ENCODE peak calls at places on chromosome 21, in nine cellular contexts. F, C, Z, N, E, J, T, Y and I are unnamed samples.

GRCh38 chr21:40054403-40054802 is 187.2 kb downstream of the PCP4 start:
- DNase-seq in F (no peak), C (no peak), Z (no peak), N (peak), E (peak), J (no peak), T (no peak), Y (peak), I (no peak)

GRCh38 chr21:40487406-40487805 is 359.6 kb downstream of the DSCAM start:
- DNase-seq in F (no peak), C (no peak), Z (no peak), N (no peak), E (no peak), J (no peak), T (no peak), Y (no peak), I (no peak)

GRCh38 chr21:32812035-32812434 is 40.5 kb upstream of the PAXBP1 start:
- DNase-seq in F (no peak), C (no peak), Z (no peak), N (no peak), E (no peak), J (no peak), T (no peak), Y (no peak), I (no peak)

GRCh38 chr21:29301703-29302102 is 3.0 kb downstream of the BACH1 start:
- DNase-seq in F (no peak), C (no peak), Z (no peak), N (no peak), E (no peak), J (no peak), T (no peak), Y (no peak), I (no peak)

GRCh38 chr21:29018540-29018939 is 609 bp downstream of the RWDD2B start:
- DNase-seq in F (no peak), C (no peak), Z (no peak), N (no peak), E (no peak), J (no peak), T (peak), Y (no peak), I (no peak)

GRCh38 chr21:38999148-38999547 is 184.1 kb downstream of the PSMG1 start:
- DNase-seq in F (no peak), C (no peak), Z (no peak), N (no peak), E (no peak), J (no peak), T (peak), Y (no peak), I (no peak)

GRCh38 chr21:25300632-25301031 is 306.6 kb downstream of the MRPL39 start:
- DNase-seq in F (no peak), C (no peak), Z (no peak), N (no peak), E (no peak), J (no peak), T (no peak), Y (no peak), I (no peak)

GRCh38 chr21:36551731-36552457 is 72.0 kb upstream of the CLDN14 start:
- DNase-seq in F (no peak), C (no peak), Z (no peak), N (no peak), E (no peak), J (no peak), T (no peak), Y (no peak), I (no peak)

GRCh38 chr21:14533555-14534400 is 12.3 kb downstream of the SAMSN1 start:
- DNase-seq in F (no peak), C (no peak), Z (peak), N (no peak), E (no peak), J (no peak), T (no peak), Y (no peak), I (no peak)

GRCh38 chr21:35349378-35350080 is 300.4 kb upstream of the RUNX1 start:
- DNase-seq in F (no peak), C (no peak), Z (no peak), N (no peak), E (no peak), J (no peak), T (no peak), Y (peak), I (no peak)

GRCh38 chr21:43965911-43966585 is 46.1 kb upstream of the TRAPPC10 start:
- DNase-seq in F (no peak), C (peak), Z (no peak), N (no peak), E (no peak), J (no peak), T (no peak), Y (no peak), I (no peak)

GRCh38 chr21:36693144-36694040 is 5.5 kb upstream of the SIM2 start:
- DNase-seq in F (no peak), C (peak), Z (no peak), N (no peak), E (no peak), J (no peak), T (peak), Y (no peak), I (no peak)

GRCh38 chr21:32298148-32298559 is 501 bp upstream of the MRAP start:
- DNase-seq in F (no peak), C (no peak), Z (no peak), N (no peak), E (no peak), J (no peak), T (no peak), Y (no peak), I (no peak)

GRCh38 chr21:15992171-15992570 is 262.4 kb downstream of the USP25 start:
- DNase-seq in F (no peak), C (no peak), Z (peak), N (no peak), E (no peak), J (no peak), T (no peak), Y (no peak), I (no peak)

GRCh38 chr21:15986277-15986676 is 256.5 kb downstream of the USP25 start:
- DNase-seq in F (no peak), C (no peak), Z (no peak), N (no peak), E (no peak), J (no peak), T (no peak), Y (no peak), I (no peak)
- TF ChIP-seq POLR2AphosphoS5 in F (no peak), C (no peak), Z (no peak), N (no peak), E (no peak), J (no peak), T (no peak), Y (no peak), I (no peak)

GRCh38 chr21:31162827-31163226 is 124.6 kb upstream of the KRTAP19-8 start:
- DNase-seq in F (no peak), C (no peak), Z (no peak), N (no peak), E (no peak), J (no peak), T (peak), Y (no peak), I (no peak)
- TF ChIP-seq POLR2AphosphoS5 in F (no peak), C (no peak), Z (no peak), N (no peak), E (no peak), J (no peak), T (no peak), Y (no peak), I (no peak)

GRCh38 chr21:45642122-45642813 is 1.3 kb upstream of the PCBP3 start:
- DNase-seq in F (no peak), C (peak), Z (no peak), N (no peak), E (no peak), J (no peak), T (no peak), Y (no peak), I (no peak)

GRCh38 chr21:45644041-45644906 is 749 bp downstream of the PCBP3 start:
- DNase-seq in F (no peak), C (peak), Z (no peak), N (no peak), E (no peak), J (no peak), T (peak), Y (no peak), I (no peak)

GRCh38 chr21:45641480-45642035 is 2.0 kb upstream of the PCBP3 start:
- DNase-seq in F (no peak), C (peak), Z (no peak), N (no peak), E (no peak), J (no peak), T (no peak), Y (no peak), I (no peak)

GRCh38 chr21:45640888-45641479 is 2.5 kb upstream of the PCBP3 start:
- DNase-seq in F (no peak), C (peak), Z (no peak), N (peak), E (no peak), J (no peak), T (no peak), Y (no peak), I (no peak)

DNA sequence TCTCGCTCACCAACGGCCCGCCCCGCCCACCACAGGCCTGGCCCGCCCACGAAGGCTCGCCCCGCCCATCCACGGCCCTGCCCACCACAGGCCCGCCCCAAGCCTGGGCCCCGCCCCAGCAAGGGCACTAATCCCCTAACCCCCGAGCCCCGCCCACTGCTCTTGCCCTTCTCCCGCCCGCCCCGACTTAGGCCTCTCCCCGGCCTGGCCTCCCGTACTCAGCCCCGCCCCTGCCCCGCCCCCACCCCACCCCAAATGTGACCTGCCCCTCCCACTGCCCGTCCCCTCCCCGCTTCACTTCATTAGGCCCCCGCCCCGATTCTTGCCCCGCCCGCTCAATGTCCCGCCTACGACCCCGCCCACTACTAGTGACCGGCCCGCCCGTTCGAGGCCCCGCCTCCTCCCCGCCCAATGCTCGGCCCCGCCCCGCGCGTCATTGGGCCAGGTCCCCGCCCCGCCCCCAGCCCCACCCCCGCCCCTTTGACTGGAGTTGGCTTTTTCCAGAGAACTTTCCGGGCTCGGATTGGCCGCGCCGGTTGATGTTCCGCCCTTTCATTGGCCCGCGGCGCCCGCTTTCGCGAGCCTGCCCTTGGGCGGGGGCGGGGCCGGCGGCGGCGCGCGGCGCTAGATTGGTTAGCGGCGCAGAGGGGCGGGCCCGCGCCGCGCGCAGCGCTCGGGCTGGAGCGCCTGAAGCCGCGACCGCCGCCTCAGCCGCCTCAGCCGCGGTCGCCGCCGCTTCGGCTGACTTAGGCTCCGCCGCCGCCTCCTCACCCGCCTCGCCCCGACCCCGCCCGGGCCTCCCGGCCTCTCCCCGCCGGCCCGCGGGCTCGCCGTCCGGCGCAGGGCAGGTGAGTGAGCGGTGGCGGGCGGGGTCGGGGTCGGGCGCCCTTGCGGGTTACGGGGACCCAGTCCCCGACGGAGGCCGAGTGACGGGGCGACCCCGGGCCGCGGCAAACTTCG is at the start of gene PCBP3:
- DNase-seq in F (peak), C (peak), Z (no peak), N (peak), E (peak), J (peak), T (peak), Y (peak), I (peak)
- TF ChIP-seq POLR2AphosphoS5 in F (no peak), C (no peak), Z (no peak), N (no peak), E (no peak), J (no peak), T (peak), Y (no peak), I (no peak)

GRCh38 chr21:17823846-17824245 is 4.7 kb upstream of the C21orf91 start:
- DNase-seq in F (no peak), C (no peak), Z (no peak), N (no peak), E (no peak), J (no peak), T (no peak), Y (no peak), I (no peak)
- TF ChIP-seq POLR2AphosphoS5 in F (no peak), C (no peak), Z (no peak), N (no peak), E (no peak), J (no peak), T (no peak), Y (no peak), I (no peak)

GRCh38 chr21:42724226-42724920 is 71.0 kb downstream of the PDE9A start:
- DNase-seq in F (no peak), C (no peak), Z (no peak), N (peak), E (no peak), J (no peak), T (no peak), Y (no peak), I (peak)
- TF ChIP-seq POLR2AphosphoS5 in F (no peak), C (no peak), Z (no peak), N (no peak), E (no peak), J (no peak), T (no peak), Y (no peak), I (no peak)